ENCODE peak calls at places on chromosomes 2 and 18, in ten cellular contexts. Q, W, H, Y, I, M, C, N, B and Z are unnamed samples.

GRCh38 chr2:26696352-26696816 is 3.9 kb downstream of the KCNK3 start:
- DNase-seq in Q (peak), W (no peak), H (peak), Y (no peak), I (no peak), M (no peak), C (peak), N (no peak), B (no peak), Z (peak)

GRCh38 chr18:43664487-43665008 is 387.3 kb upstream of the SYT4 start:
- DNase-seq in Q (no peak), W (no peak), H (no peak), Y (no peak), I (no peak), M (no peak), C (no peak), N (no peak), B (no peak), Z (peak)

GRCh38 chr2:170817999-170818293 is 1.3 kb downstream of the GAD1 start:
- DNase-seq in Q (no peak), W (no peak), H (no peak), Y (no peak), I (no peak), M (no peak), C (no peak), N (no peak), B (no peak), Z (no peak)

GRCh38 chr2:226716126-226716525 is 83.5 kb downstream of the IRS1 start:
- DNase-seq in Q (no peak), W (no peak), H (no peak), Y (no peak), I (no peak), M (no peak), C (no peak), N (no peak), B (no peak), Z (no peak)

GRCh38 chr2:240466579-240467148 is 31.2 kb downstream of the GPC1 start:
- DNase-seq in Q (peak), W (no peak), H (no peak), Y (peak), I (peak), M (no peak), C (no peak), N (no peak), B (peak), Z (no peak)

GRCh38 chr2:57848723-57849122 is 197.9 kb upstream of the VRK2 start:
- DNase-seq in Q (no peak), W (no peak), H (no peak), Y (no peak), I (no peak), M (no peak), C (no peak), N (no peak), B (no peak), Z (no peak)

GRCh38 chr2:79936715-79937114 is 367.8 kb downstream of the LRRTM1 start:
- DNase-seq in Q (no peak), W (no peak), H (no peak), Y (no peak), I (no peak), M (no peak), C (no peak), N (no peak), B (no peak), Z (no peak)

GRCh38 chr2:239644016-239644415 is 243.2 kb upstream of the HDAC4 start:
- DNase-seq in Q (no peak), W (no peak), H (no peak), Y (no peak), I (peak), M (no peak), C (no peak), N (no peak), B (no peak), Z (peak)

GRCh38 chr2:18959200-18959599 is 369.8 kb upstream of the NT5C1B start:
- DNase-seq in Q (no peak), W (no peak), H (no peak), Y (no peak), I (no peak), M (no peak), C (no peak), N (no peak), B (no peak), Z (no peak)

GRCh38 chr18:23871410-23871809 is 143.1 kb upstream of the TTC39C start:
- DNase-seq in Q (peak), W (peak), H (no peak), Y (peak), I (peak), M (peak), C (no peak), N (no peak), B (peak), Z (no peak)

GRCh38 chr2:80517301-80517700 is 212.7 kb upstream of the LRRTM1 start:
- DNase-seq in Q (no peak), W (no peak), H (no peak), Y (no peak), I (peak), M (no peak), C (no peak), N (no peak), B (no peak), Z (no peak)

GRCh38 chr2:19235308-19235707 is 123.1 kb downstream of the OSR1 start:
- DNase-seq in Q (no peak), W (no peak), H (peak), Y (no peak), I (no peak), M (no peak), C (no peak), N (no peak), B (no peak), Z (peak)

GRCh38 chr18:79405019-79405780 is 9.5 kb downstream of the NFATC1 start:
- DNase-seq in Q (no peak), W (peak), H (no peak), Y (peak), I (no peak), M (peak), C (no peak), N (no peak), B (no peak), Z (no peak)

GRCh38 chr2:218870984-218871344 is 9.7 kb upstream of the WNT10A start:
- DNase-seq in Q (no peak), W (peak), H (no peak), Y (no peak), I (no peak), M (no peak), C (no peak), N (no peak), B (no peak), Z (no peak)

GRCh38 chr2:71510196-71510807 is 56.9 kb downstream of the DYSF start:
- DNase-seq in Q (peak), W (no peak), H (no peak), Y (peak), I (peak), M (peak), C (peak), N (peak), B (peak), Z (peak)

GRCh38 chr2:11837875-11838734 is 91.7 kb downstream of the LPIN1 start:
- DNase-seq in Q (no peak), W (no peak), H (no peak), Y (no peak), I (no peak), M (no peak), C (no peak), N (no peak), B (no peak), Z (no peak)

GRCh38 chr2:11833601-11834000 is 87.2 kb downstream of the LPIN1 start:
- DNase-seq in Q (no peak), W (no peak), H (peak), Y (no peak), I (no peak), M (no peak), C (no peak), N (no peak), B (no peak), Z (peak)

GRCh38 chr2:11832531-11832930 is 86.1 kb downstream of the LPIN1 start:
- DNase-seq in Q (no peak), W (no peak), H (no peak), Y (no peak), I (no peak), M (no peak), C (no peak), N (no peak), B (no peak), Z (no peak)

GRCh38 chr2:11836647-11837219 is 90.3 kb downstream of the LPIN1 start:
- DNase-seq in Q (no peak), W (no peak), H (no peak), Y (no peak), I (no peak), M (no peak), C (no peak), N (no peak), B (no peak), Z (no peak)

DNA sequence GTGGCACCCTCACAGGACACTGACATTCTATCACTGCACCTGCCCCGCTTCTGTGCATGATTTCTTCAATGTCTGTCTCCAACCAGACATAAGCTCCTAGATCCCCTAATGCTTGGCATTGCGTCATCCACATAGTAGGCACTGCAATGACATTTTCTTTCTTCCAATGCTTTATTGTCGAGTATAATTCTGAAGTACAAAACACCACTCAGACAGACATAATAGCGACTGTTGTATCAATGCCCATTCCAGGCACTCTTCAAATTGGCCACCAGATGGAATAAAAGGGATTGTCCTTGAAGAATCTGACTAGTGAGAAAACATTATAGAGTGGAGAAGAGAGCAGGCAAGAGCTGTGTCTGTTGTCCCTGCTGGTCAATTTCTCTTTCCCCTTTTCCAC is 89.0 kb downstream of the LPIN1 start:
- DNase-seq in Q (no peak), W (no peak), H (no peak), Y (no peak), I (no peak), M (no peak), C (no peak), N (no peak), B (no peak), Z (no peak)
- TF ChIP-seq CTCF in Q (no peak), W (no peak), H (peak), Y (no peak), I (peak), M (no peak), C (peak), N (no peak), B (no peak), Z (peak)

GRCh38 chr2:102187191-102188150 is 648 bp downstream of the IL1RL2 start:
- DNase-seq in Q (peak), W (peak), H (no peak), Y (peak), I (no peak), M (peak), C (no peak), N (peak), B (no peak), Z (peak)
- H3K4me3 ChIP-seq in Q (peak), W (peak), H (peak), Y (peak), I (no peak), M (peak), C (no peak), N (peak), B (peak), Z (peak)

DNA sequence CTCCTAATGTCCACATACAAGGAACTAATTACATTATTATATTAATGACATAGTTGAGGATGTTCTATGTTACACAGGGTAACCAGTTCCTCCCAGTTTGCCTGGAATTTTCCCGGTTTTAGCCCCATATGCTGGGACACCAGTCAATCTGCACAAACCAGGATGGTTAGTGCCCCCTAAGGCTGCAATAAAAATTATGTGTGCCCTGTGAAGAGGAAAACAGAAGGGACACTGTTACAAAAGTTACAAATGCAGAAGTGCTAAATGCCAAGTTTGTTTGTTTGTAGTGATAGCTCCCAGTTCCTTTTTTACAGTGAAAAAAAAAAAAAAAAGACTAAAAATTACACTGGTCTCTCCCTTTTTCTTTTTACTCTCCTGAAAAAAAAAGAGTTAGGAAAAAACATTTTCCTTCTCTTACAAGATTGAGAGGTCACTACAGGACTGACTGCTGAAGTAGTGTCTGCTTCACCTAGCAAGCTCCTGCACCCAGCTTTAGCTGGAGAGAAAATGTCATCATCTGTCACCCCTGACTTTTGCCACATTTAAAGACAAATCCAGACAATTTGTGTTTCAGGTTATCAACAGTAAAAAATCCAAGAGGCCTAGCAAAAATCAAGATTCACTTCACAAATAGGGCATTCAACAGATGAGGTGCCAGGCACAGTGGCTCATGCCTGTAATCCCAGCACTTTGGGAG is 3.2 kb downstream of the ANKRD44 start:
- DNase-seq in Q (no peak), W (no peak), H (no peak), Y (no peak), I (peak), M (no peak), C (no peak), N (no peak), B (no peak), Z (no peak)
- TF ChIP-seq CTCF in Q (no peak), W (no peak), H (no peak), Y (no peak), I (peak), M (no peak), C (no peak), N (no peak), B (no peak), Z (peak)

GRCh38 chr2:213152888-213153287 is 1.5 kb upstream of the IKZF2 start:
- DNase-seq in Q (no peak), W (no peak), H (no peak), Y (no peak), I (no peak), M (no peak), C (no peak), N (no peak), B (no peak), Z (no peak)

GRCh38 chr2:213161759-213162514 is 10.5 kb upstream of the IKZF2 start:
- DNase-seq in Q (no peak), W (no peak), H (no peak), Y (no peak), I (no peak), M (no peak), C (no peak), N (no peak), B (no peak), Z (peak)

GRCh38 chr2:213156682-213157081 is 5.3 kb upstream of the IKZF2 start:
- DNase-seq in Q (no peak), W (no peak), H (no peak), Y (no peak), I (no peak), M (no peak), C (no peak), N (no peak), B (no peak), Z (no peak)

GRCh38 chr2:213159768-213160167 is 8.4 kb upstream of the IKZF2 start:
- DNase-seq in Q (no peak), W (no peak), H (no peak), Y (no peak), I (no peak), M (no peak), C (no peak), N (no peak), B (no peak), Z (no peak)

DNA sequence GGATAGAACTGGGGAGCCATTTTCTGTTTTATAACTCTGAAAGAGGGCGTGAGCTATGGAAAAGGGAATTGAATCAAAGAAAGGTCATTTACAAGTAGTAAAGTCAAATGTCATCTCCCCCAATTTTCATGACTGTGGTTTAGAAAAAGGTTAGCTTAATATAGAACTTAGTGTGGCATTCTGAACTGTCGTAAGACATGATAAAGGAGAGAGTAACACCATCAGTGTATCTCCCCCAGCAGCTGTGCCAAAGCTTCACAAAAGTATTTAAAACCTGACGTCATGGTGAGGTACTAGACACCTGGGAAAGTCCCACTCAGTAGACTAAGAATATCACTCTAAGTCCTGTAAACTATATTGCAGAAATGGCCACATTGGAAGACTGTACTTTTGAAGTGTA is 5.8 kb upstream of the IKZF2 start:
- DNase-seq in Q (no peak), W (no peak), H (no peak), Y (no peak), I (no peak), M (no peak), C (no peak), N (no peak), B (no peak), Z (no peak)
- H3K4me3 ChIP-seq in Q (no peak), W (no peak), H (no peak), Y (no peak), I (no peak), M (no peak), C (no peak), N (no peak), B (no peak), Z (no peak)

DNA sequence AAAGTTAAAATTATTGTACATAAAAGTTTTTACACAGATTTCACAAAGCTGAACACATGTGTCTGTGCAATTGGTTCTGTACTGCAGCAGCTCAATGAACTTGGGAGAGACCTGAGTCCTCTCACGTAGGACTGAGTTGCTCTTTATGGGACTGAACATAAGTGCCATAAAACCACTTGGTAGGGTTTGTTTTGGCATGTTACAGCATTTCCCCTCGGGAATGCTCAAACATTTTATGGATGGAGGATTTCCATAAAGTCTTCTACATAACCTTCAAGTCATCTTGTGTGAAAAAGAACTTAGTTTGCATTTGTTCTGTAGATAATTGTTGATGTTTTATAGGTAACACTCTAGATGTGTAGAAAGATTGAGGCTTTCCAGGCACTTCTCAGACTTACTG is 15.9 kb downstream of the LYPD6 start:
- DNase-seq in Q (no peak), W (no peak), H (no peak), Y (no peak), I (no peak), M (no peak), C (no peak), N (no peak), B (no peak), Z (no peak)
- TF ChIP-seq CTCF in Q (no peak), W (no peak), H (no peak), Y (no peak), I (no peak), M (no peak), C (no peak), N (no peak), B (no peak), Z (no peak)

DNA sequence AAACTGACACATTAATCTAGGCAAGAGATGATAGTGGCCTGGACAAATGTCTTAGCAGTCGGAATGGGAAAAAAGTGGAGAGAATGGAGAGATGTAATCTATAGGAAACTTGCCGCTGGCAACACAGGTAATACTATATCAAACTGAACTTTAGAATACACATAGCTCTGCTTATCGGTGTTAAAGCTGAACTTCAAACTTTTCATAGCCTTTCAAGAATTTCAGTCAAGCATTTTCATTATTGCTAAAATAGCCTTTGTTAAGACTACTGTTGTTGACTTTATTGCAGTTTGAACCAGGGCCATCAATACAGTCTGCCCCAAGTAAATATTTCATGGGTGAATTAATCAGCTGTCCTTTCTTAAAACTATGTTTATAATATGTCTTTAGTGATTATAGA is 12.9 kb upstream of the CHST9 start:
- DNase-seq in Q (no peak), W (no peak), H (no peak), Y (no peak), I (no peak), M (no peak), C (no peak), N (no peak), B (no peak), Z (no peak)
- H3K4me3 ChIP-seq in Q (no peak), W (no peak), H (no peak), Y (no peak), I (no peak), M (no peak), C (no peak), N (no peak), B (no peak), Z (no peak)

DNA sequence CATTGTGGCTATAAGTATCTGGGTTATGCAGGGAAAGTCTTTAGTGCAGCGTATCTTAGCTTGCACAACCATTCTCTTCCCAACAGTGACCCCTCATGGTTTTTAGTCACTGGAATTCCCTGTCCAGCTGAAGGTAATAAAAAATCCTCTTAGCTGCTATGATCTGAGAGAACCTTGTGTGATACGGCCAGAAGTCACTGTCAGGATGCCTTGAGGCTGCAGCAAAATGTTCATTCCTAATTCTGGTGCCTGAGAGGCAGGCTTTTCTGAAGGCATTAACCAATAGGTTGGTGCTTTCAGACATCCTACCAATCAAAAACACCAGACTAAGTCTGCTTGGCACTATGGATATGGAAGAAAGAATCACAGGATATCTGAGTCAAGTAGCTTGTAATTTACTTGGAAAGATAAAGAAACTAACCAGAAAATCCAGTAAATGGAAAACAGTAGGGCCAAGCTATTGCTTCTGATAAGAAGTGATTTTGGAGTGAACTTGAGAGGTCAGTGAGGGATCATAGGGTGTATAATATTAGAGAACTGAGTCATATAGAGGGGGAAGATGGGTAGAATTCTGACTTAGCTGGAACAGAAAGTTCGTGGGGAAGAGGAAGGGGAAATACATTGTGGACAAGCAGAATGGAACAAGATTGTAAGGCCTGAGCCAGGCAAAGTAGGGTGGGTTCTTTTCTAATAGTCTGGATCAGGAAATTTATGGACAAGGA is 89.0 kb upstream of the SLC14A2 start:
- DNase-seq in Q (no peak), W (no peak), H (peak), Y (no peak), I (no peak), M (no peak), C (no peak), N (no peak), B (no peak), Z (peak)
- TF ChIP-seq CTCF in Q (no peak), W (no peak), H (peak), Y (no peak), I (no peak), M (peak), C (no peak), N (no peak), B (no peak), Z (peak)

GRCh38 chr2:44171018-44171417 is 2.3 kb downstream of the PPM1B start:
- DNase-seq in Q (no peak), W (no peak), H (peak), Y (no peak), I (no peak), M (no peak), C (peak), N (no peak), B (no peak), Z (peak)
- H3K4me3 ChIP-seq in Q (peak), W (no peak), H (no peak), Y (peak), I (peak), M (peak), C (peak), N (peak), B (peak), Z (peak)